ENCODE peak calls at places on chromosome 19, in four cellular contexts. Y is HCT116, U is SK-N-SH, A is MM.1S. M is an unnamed sample. For H3K4me1, the result is how much of the 10 kb centered on the place peaks cover.

GRCh38 chr19:57682226-57682766 is 519 bp downstream of the ZNF551 start:
- DNase-seq in Y (no peak), U (no peak), A (no peak), M (no peak)

GRCh38 chr19:41746593-41747227 is 8.6 kb upstream of the CEACAM6 start:
- DNase-seq in Y (peak), U (peak), A (peak), M (peak)

GRCh38 chr19:33392341-33393285 is 19.1 kb downstream of the CEBPG start:
- DNase-seq in Y (no peak), U (peak), A (no peak), M (peak)

GRCh38 chr19:55383789-55384575 is at the start of gene TMEM238:
- DNase-seq in Y (no peak), U (peak), A (peak), M (peak)

GRCh38 chr19:45152504-45153338 is 8.1 kb downstream of the NKPD1 start:
- DNase-seq in Y (no peak), U (peak), A (no peak), M (peak)

GRCh38 chr19:14433454-14434156 is 499 bp downstream of the PKN1 start:
- DNase-seq in Y (no peak), U (peak), A (peak), M (peak)

GRCh38 chr19:9872618-9873242 is 37.6 kb downstream of the PIN1 start:
- DNase-seq in Y (no peak), U (no peak), A (no peak), M (no peak)

GRCh38 chr19:4806384-4806783 is 14.8 kb downstream of the FEM1A start:
- DNase-seq in Y (no peak), U (no peak), A (no peak), M (no peak)

GRCh38 chr19:29810504-29810871 is 1.3 kb upstream of the CCNE1 start:
- DNase-seq in Y (no peak), U (no peak), A (no peak), M (peak)

GRCh38 chr19:35557539-35558399 is 5.7 kb downstream of the ATP4A start:
- DNase-seq in Y (peak), U (peak), A (no peak), M (peak)

GRCh38 chr19:18995804-18996241 is 37.5 kb downstream of the SUGP2 start:
- DNase-seq in Y (peak), U (peak), A (peak), M (peak)

GRCh38 chr19:40523322-40524047 is 53.2 kb upstream of the SHKBP1 start:
- DNase-seq in Y (peak), U (peak), A (peak), M (peak)

DNA sequence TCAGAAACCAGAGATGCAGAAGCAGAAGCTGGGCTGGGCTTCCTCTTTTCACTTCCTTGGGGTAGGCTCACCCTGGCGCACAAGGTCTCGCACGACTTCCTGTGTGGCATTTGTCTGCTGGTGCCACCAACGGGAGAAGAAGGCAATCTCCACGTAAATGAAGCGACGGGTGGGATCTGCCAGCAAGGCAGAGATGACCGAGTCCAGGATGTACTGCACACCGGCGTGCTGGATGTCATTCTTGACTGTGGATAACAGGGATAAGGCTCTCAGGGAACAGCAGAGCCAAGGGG is 1.3 kb downstream of the MAN2B1 start:
- DNase-seq in Y (no peak), U (no peak), A (no peak), M (no peak)
- TF ChIP-seq EZH2phosphoT487 in Y (no peak), U (no peak), A (no peak), M (no peak)

GRCh38 chr19:38704488-38705026 is 39.7 kb downstream of the CAPN12 start:
- DNase-seq in Y (no peak), U (no peak), A (no peak), M (no peak)
- H3K4me1 ChIP-seq in Y (under half), U (under half), A (under half), M (under half)

DNA sequence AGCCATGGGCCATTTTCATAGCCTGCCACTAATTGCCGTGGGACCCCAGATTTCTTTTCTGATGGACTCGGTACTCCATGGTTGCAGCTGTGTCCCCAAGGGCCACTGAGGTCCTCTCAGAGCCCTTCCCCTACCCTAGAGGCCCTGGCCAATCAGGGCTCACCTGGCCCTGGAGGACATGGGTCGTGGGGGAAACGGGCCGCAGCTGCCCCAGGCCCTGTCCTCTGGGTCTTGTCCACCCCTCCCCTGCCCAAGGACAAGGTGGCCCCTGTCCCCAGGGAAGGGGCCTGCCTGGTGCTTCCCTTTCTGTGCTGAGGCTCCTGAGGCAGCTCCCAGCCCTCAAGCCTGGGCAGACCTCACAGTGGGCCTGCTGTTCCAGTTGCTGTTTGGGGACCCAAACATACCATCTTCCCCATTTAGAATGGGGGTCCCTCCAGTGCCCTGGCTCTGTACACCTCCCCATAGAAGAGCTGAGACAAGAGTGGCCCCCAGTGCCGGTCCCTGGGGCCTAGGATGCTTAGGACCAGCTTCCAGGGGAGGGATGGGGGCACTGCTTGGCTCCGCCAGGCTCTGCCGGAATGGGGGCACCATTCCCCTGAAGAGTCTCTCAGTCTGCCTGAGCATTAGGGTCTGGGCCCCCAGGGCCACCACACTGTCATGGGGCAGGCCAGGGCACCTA is 3.2 kb downstream of the RAB11B start:
- DNase-seq in Y (no peak), U (no peak), A (no peak), M (no peak)
- H3K27ac ChIP-seq in Y (no peak), U (no peak), A (no peak), M (no peak)

GRCh38 chr19:2099937-2100718 is 3.4 kb downstream of the IZUMO4 start:
- DNase-seq in Y (no peak), U (no peak), A (no peak), M (no peak)

GRCh38 chr19:2095338-2095938 is 688 bp downstream of the MOB3A start:
- DNase-seq in Y (no peak), U (no peak), A (peak), M (no peak)

GRCh38 chr19:2099054-2099501 is 2.4 kb downstream of the IZUMO4 start:
- DNase-seq in Y (no peak), U (no peak), A (no peak), M (no peak)

GRCh38 chr19:2097330-2098327 is 914 bp downstream of the IZUMO4 start:
- DNase-seq in Y (no peak), U (no peak), A (peak), M (no peak)

GRCh38 chr19:2096543-2097329 is at the start of gene IZUMO4:
- DNase-seq in Y (peak), U (peak), A (peak), M (peak)
- TF ChIP-seq EZH2phosphoT487 in Y (no peak), U (no peak), A (no peak), M (no peak)

DNA sequence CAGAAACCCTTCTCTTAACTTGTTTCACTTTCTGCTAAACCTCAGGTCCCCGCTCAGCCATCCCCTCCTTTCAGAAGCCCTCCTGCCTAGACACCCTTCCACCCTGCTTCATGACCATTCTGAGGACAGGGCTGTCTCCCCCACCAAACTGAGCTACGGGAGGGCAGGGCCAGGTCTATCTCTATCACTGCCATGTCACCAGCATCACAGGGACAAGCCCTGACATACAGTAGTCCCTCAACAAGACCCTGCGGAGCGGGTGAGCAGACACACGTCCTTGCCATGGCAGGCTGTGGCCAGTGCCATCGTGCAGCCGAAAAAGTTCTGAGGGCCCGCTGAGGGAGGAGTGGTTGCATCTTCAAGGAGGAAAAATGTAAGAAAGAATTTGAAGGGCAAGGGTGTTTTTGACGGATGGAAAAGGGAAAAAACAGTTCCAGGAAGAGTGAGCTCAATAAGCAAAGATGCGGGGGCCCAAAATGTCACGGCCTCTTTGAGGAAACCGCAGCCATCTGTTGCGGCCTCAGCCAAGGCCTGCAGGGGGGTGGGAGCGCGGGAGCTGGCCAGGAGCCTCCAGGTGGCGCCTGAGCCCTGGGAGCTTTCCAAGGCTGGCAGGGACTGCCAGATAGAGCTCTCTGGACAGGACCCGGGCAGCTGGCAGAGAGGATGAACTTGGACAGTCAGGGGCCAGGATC is 8.1 kb downstream of the PTGIR start:
- DNase-seq in Y (peak), U (peak), A (no peak), M (peak)
- H3K4me1 ChIP-seq in Y (under half), U (under half), A (under half), M (under half)

DNA sequence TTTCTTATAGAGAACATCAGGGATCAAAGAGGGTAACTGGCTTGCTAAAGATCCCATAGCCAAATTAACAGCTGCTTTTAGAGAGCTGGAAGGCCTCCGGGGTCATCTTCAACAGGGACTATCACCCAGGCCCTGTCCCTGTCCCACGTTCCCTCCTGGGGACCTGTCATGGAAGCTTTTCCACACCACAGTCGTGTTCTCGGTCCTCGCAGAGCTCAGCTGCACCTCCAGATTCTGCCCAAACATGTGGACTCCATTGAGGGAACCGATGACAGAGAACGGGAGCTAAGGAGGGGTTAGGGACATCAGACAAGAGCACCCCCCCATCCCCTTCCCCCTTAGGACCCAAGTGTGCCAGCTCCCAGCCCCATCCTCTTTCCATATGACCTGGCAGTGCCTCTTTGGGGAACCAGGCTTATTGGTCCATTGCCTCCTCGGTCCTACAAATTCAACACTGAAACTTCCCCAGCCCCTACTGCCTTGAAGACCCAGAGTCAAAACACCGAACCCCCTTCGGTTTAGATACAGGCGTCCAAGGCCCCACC is 568 bp downstream of the FUZ start:
- DNase-seq in Y (no peak), U (no peak), A (no peak), M (no peak)
- H3K27ac ChIP-seq in Y (peak), U (peak), A (peak), M (peak)

M was measured in hepatocyte.